ENCODE peak calls at places on chromosomes 12 and 14, in four cellular contexts. One of them, this sample, is unnamed.

GRCh38 chr12:65372574-65372973 is 94.1 kb downstream of the MSRB3 start:
- DNase-seq in K562: no peak
- DNase-seq in A549: no peak
- DNase-seq in WTC11: no peak
- DNase-seq in this sample: no peak

GRCh38 chr12:4701863-4702262 is 18.3 kb upstream of the GALNT8 start:
- DNase-seq in K562: no peak
- DNase-seq in WTC11: no peak
- DNase-seq in A549: no peak
- DNase-seq in this sample: no peak

GRCh38 chr12:94954029-94954685 is 49.3 kb downstream of the NDUFA12 start:
- DNase-seq in WTC11: no peak
- DNase-seq in A549: peak; percentile 61
- DNase-seq in K562: peak; percentile 60
- DNase-seq in this sample: no peak

GRCh38 chr12:30877110-30877875 is 49.3 kb upstream of the TSPAN11 start:
- DNase-seq in K562: no peak
- DNase-seq in A549: no peak
- DNase-seq in WTC11: no peak
- DNase-seq in this sample: no peak

GRCh38 chr14:60768602-60769001 is 34.0 kb downstream of the MNAT1 start:
- DNase-seq in A549: no peak
- DNase-seq in WTC11: no peak
- DNase-seq in K562: no peak
- DNase-seq in this sample: no peak

GRCh38 chr14:69606258-69606657 is 5.1 kb upstream of the SUSD6 start:
- DNase-seq in A549: no peak
- DNase-seq in WTC11: no peak
- DNase-seq in K562: no peak
- DNase-seq in this sample: peak; percentile 81

GRCh38 chr14:100711493-100711892 is 15.2 kb upstream of the DLK1 start:
- DNase-seq in K562: no peak
- DNase-seq in WTC11: no peak
- DNase-seq in A549: no peak
- DNase-seq in this sample: no peak

GRCh38 chr12:57868211-57868610 is 21.7 kb upstream of the CTDSP2 start:
- DNase-seq in A549: no peak
- DNase-seq in K562: no peak
- DNase-seq in WTC11: no peak
- DNase-seq in this sample: no peak

GRCh38 chr12:131766382-131767107 is 55.7 kb downstream of the SFSWAP start:
- DNase-seq in K562: no peak
- DNase-seq in A549: no peak
- DNase-seq in WTC11: no peak
- DNase-seq in this sample: no peak

GRCh38 chr12:121719926-121720414 is 7.4 kb downstream of the TMEM120B start:
- DNase-seq in A549: peak; percentile 66
- DNase-seq in WTC11: no peak
- DNase-seq in K562: no peak
- DNase-seq in this sample: no peak

GRCh38 chr14:49306152-49306751 is 279.9 kb downstream of the RPS29 start:
- DNase-seq in K562: peak; percentile 10
- DNase-seq in A549: peak; percentile 6
- DNase-seq in WTC11: no peak
- DNase-seq in this sample: peak; percentile 3

GRCh38 chr12:104896710-104897109 is 61.4 kb downstream of the SLC41A2 start:
- DNase-seq in K562: no peak
- DNase-seq in WTC11: no peak
- DNase-seq in A549: no peak
- DNase-seq in this sample: no peak

GRCh38 chr12:82517808-82518207 is 159.5 kb downstream of the METTL25 start:
- DNase-seq in A549: no peak
- DNase-seq in WTC11: peak; percentile 11
- DNase-seq in K562: no peak
- DNase-seq in this sample: no peak

GRCh38 chr12:82522762-82523161 is 163.9 kb upstream of the TMTC2 start:
- DNase-seq in K562: no peak
- DNase-seq in WTC11: no peak
- DNase-seq in A549: no peak
- DNase-seq in this sample: no peak

GRCh38 chr12:82522285-82522684 is 164.0 kb downstream of the METTL25 start:
- DNase-seq in K562: no peak
- DNase-seq in A549: no peak
- DNase-seq in WTC11: no peak
- DNase-seq in this sample: no peak

GRCh38 chr12:82517027-82517426 is 158.7 kb downstream of the METTL25 start:
- DNase-seq in K562: no peak
- DNase-seq in WTC11: peak; percentile 33
- DNase-seq in A549: peak; percentile 52
- DNase-seq in this sample: peak; percentile 17

DNA sequence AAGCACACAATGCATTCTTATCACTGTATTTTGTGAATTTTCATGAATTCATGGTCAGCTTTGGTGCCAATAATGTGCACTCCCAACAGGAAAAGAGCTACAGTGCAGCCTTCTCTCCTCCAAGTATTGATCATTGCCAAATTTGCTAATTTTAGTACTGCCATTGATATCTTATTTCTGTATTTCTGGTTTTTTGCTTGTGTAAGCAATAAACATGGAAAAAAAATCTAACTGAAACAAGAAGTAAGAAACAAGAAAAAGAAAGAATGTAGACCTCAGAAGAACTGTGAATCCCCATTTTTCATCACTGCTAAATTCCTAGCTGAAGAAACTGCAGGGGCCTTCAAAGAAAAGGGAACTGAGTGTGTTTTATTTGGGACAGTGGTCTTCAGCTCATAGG is 161.2 kb downstream of the METTL25 start:
- DNase-seq in K562: no peak
- DNase-seq in A549: no peak
- DNase-seq in WTC11: no peak
- DNase-seq in this sample: no peak
- TF ChIP-seq HMGXB4 in K562: no peak
- TF ChIP-seq HMGXB4 in A549: no peak
- TF ChIP-seq HMGXB4 in WTC11: no peak
- TF ChIP-seq HMGXB4 in this sample: no peak

GRCh38 chr14:53032161-53032803 is 81.4 kb upstream of the FERMT2 start:
- DNase-seq in A549: peak; percentile 10
- DNase-seq in WTC11: no peak
- DNase-seq in K562: no peak
- DNase-seq in this sample: peak; percentile 69

GRCh38 chr14:53034688-53035087 is 83.8 kb upstream of the FERMT2 start:
- DNase-seq in K562: no peak
- DNase-seq in A549: no peak
- DNase-seq in WTC11: no peak
- DNase-seq in this sample: no peak

GRCh38 chr14:53035336-53035735 is 84.5 kb upstream of the FERMT2 start:
- DNase-seq in A549: no peak
- DNase-seq in WTC11: no peak
- DNase-seq in K562: no peak
- DNase-seq in this sample: no peak

GRCh38 chr14:53034036-53034435 is 83.2 kb upstream of the FERMT2 start:
- DNase-seq in A549: no peak
- DNase-seq in K562: no peak
- DNase-seq in WTC11: no peak
- DNase-seq in this sample: no peak

GRCh38 chr14:53032838-53033390 is 82.1 kb upstream of the FERMT2 start:
- DNase-seq in A549: no peak
- DNase-seq in K562: no peak
- DNase-seq in WTC11: no peak
- DNase-seq in this sample: peak; percentile 17
- TF ChIP-seq HMGXB4 in A549: no peak
- TF ChIP-seq HMGXB4 in K562: no peak
- TF ChIP-seq HMGXB4 in WTC11: no peak
- TF ChIP-seq HMGXB4 in this sample: no peak

GRCh38 chr12:54394281-54394719 is 9.8 kb upstream of the ZNF385A start:
- DNase-seq in WTC11: peak; percentile 80
- DNase-seq in A549: peak; percentile 68
- DNase-seq in K562: peak; percentile 60
- DNase-seq in this sample: peak; percentile 25
- TF ChIP-seq HMGXB4 in WTC11: no peak
- TF ChIP-seq HMGXB4 in A549: no peak
- TF ChIP-seq HMGXB4 in K562: no peak
- TF ChIP-seq HMGXB4 in this sample: no peak

GRCh38 chr14:67428501-67429031 is 16.6 kb upstream of the PLEK2 start:
- DNase-seq in K562: no peak
- DNase-seq in WTC11: no peak
- DNase-seq in A549: peak; percentile 54
- DNase-seq in this sample: peak; percentile 60

GRCh38 chr14:67426161-67426560 is 14.2 kb upstream of the PLEK2 start:
- DNase-seq in WTC11: no peak
- DNase-seq in K562: no peak
- DNase-seq in A549: no peak
- DNase-seq in this sample: no peak

GRCh38 chr14:67426983-67427601 is 15.1 kb upstream of the PLEK2 start:
- DNase-seq in K562: peak; percentile 70
- DNase-seq in WTC11: peak; percentile 85
- DNase-seq in A549: peak; percentile 85
- DNase-seq in this sample: peak; percentile 76

GRCh38 chr14:67432088-67432564 is 20.2 kb upstream of the PLEK2 start:
- DNase-seq in A549: no peak
- DNase-seq in WTC11: no peak
- DNase-seq in K562: no peak
- DNase-seq in this sample: no peak

DNA sequence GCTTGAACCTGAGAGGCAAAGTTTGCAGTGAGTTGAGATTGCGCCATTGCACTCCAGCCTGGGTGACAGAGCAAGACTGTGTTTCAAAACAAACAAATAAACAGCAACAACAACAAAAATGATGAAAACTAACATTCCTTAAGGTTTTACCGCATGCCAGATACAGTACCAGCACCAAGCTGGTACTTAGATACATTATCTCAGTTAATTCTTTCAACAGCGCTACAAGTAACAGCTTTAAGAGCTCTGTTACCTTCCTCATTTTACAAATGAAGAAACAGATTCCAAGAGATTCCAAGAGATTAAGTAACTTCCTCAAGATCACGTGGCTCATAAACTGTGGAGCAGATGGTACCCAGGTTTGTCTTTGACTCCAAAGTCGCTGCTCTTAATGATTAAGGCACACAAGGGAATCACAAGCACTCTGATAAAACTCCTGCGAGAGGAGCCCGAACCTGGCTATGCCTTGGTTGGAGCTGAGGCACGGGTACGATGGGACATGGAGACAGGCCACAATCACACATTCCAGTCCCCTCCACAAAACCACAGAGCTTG is 17.8 kb upstream of the PLEK2 start:
- DNase-seq in A549: no peak
- DNase-seq in K562: no peak
- DNase-seq in WTC11: no peak
- DNase-seq in this sample: no peak
- TF ChIP-seq HMGXB4 in A549: no peak
- TF ChIP-seq HMGXB4 in K562: no peak
- TF ChIP-seq HMGXB4 in WTC11: no peak
- TF ChIP-seq HMGXB4 in this sample: no peak

GRCh38 chr14:97005908-97006307 is 208.7 kb downstream of the VRK1 start:
- DNase-seq in A549: no peak
- DNase-seq in K562: no peak
- DNase-seq in WTC11: no peak
- DNase-seq in this sample: no peak

GRCh38 chr14:97013878-97014277 is 216.7 kb downstream of the VRK1 start:
- DNase-seq in K562: no peak
- DNase-seq in WTC11: no peak
- DNase-seq in A549: no peak
- DNase-seq in this sample: no peak

GRCh38 chr14:97010491-97011160 is 213.4 kb downstream of the VRK1 start:
- DNase-seq in WTC11: peak; percentile 46
- DNase-seq in A549: no peak
- DNase-seq in K562: no peak
- DNase-seq in this sample: no peak
- TF ChIP-seq HMGXB4 in WTC11: no peak
- TF ChIP-seq HMGXB4 in A549: no peak
- TF ChIP-seq HMGXB4 in K562: no peak
- TF ChIP-seq HMGXB4 in this sample: no peak

GRCh38 chr12:116718578-116719454 is 19.1 kb downstream of the SPRING1 start:
- DNase-seq in A549: no peak
- DNase-seq in K562: no peak
- DNase-seq in WTC11: no peak
- DNase-seq in this sample: no peak
- TF ChIP-seq HMGXB4 in A549: no peak
- TF ChIP-seq HMGXB4 in K562: no peak
- TF ChIP-seq HMGXB4 in WTC11: no peak
- TF ChIP-seq HMGXB4 in this sample: no peak

This sample was measured in HepG2.